ENCODE peak calls at places on chromosomes 13 and 19, in six cellular contexts. One of them, this sample, is unnamed.
A peak's percentile ranks its signal among the peaks of the same experiment; 100 is the strongest.

GRCh38 chr19:51294211-51294976 is 17.1 kb upstream of the IGLON5 start:
- DNase-seq in CD8-positive, alpha-beta memory T cell: no peak
- DNase-seq in NCI-H1092: no peak
- DNase-seq in activated T-helper 9 cell treated with anti-CD3 and anti-CD28 coated beads, Interleukin-2, amount 50 U/mL, for 16 hours: no peak
- DNase-seq in left cardiac atrium: no peak
- DNase-seq in neural crest cell: no peak
- DNase-seq in this sample: no peak

GRCh38 chr19:43532571-43532961 is 422 bp upstream of the ZNF575 start:
- DNase-seq in CD8-positive, alpha-beta memory T cell: no peak
- DNase-seq in NCI-H1092: no peak
- DNase-seq in activated T-helper 9 cell treated with anti-CD3 and anti-CD28 coated beads, Interleukin-2, amount 50 U/mL, for 16 hours: no peak
- DNase-seq in left cardiac atrium: peak; percentile 71
- DNase-seq in neural crest cell: peak; percentile 14
- DNase-seq in this sample: no peak

GRCh38 chr19:16467581-16467980 is 4.2 kb downstream of the EPS15L1 start:
- DNase-seq in CD8-positive, alpha-beta memory T cell: no peak
- DNase-seq in NCI-H1092: no peak
- DNase-seq in activated T-helper 9 cell treated with anti-CD3 and anti-CD28 coated beads, Interleukin-2, amount 50 U/mL, for 16 hours: no peak
- DNase-seq in left cardiac atrium: peak; percentile 48
- DNase-seq in neural crest cell: no peak
- DNase-seq in this sample: no peak

GRCh38 chr19:19550972-19551861 is 13.2 kb downstream of the CILP2 start:
- DNase-seq in CD8-positive, alpha-beta memory T cell: no peak
- DNase-seq in NCI-H1092: no peak
- DNase-seq in activated T-helper 9 cell treated with anti-CD3 and anti-CD28 coated beads, Interleukin-2, amount 50 U/mL, for 16 hours: no peak
- DNase-seq in left cardiac atrium: no peak
- DNase-seq in neural crest cell: no peak
- DNase-seq in this sample: no peak

GRCh38 chr13:97496511-97496910 is 62.5 kb downstream of the RAP2A start:
- DNase-seq in CD8-positive, alpha-beta memory T cell: no peak
- DNase-seq in NCI-H1092: no peak
- DNase-seq in activated T-helper 9 cell treated with anti-CD3 and anti-CD28 coated beads, Interleukin-2, amount 50 U/mL, for 16 hours: no peak
- DNase-seq in left cardiac atrium: no peak
- DNase-seq in neural crest cell: no peak
- DNase-seq in this sample: no peak

GRCh38 chr13:33352023-33352422 is 66.5 kb upstream of the STARD13 start:
- DNase-seq in CD8-positive, alpha-beta memory T cell: no peak
- DNase-seq in NCI-H1092: peak; percentile 74
- DNase-seq in activated T-helper 9 cell treated with anti-CD3 and anti-CD28 coated beads, Interleukin-2, amount 50 U/mL, for 16 hours: no peak
- DNase-seq in left cardiac atrium: no peak
- DNase-seq in neural crest cell: no peak
- DNase-seq in this sample: no peak

GRCh38 chr19:54208784-54209057 is 8.1 kb downstream of the RPS9 start:
- DNase-seq in CD8-positive, alpha-beta memory T cell: no peak
- DNase-seq in NCI-H1092: no peak
- DNase-seq in activated T-helper 9 cell treated with anti-CD3 and anti-CD28 coated beads, Interleukin-2, amount 50 U/mL, for 16 hours: no peak
- DNase-seq in left cardiac atrium: no peak
- DNase-seq in neural crest cell: no peak
- DNase-seq in this sample: no peak

GRCh38 chr13:101473458-101473857 is 21.0 kb downstream of the ITGBL1 start:
- DNase-seq in CD8-positive, alpha-beta memory T cell: no peak
- DNase-seq in NCI-H1092: no peak
- DNase-seq in activated T-helper 9 cell treated with anti-CD3 and anti-CD28 coated beads, Interleukin-2, amount 50 U/mL, for 16 hours: no peak
- DNase-seq in left cardiac atrium: peak; percentile 39
- DNase-seq in neural crest cell: no peak
- DNase-seq in this sample: no peak

This sample was measured in HS-27A.